ENCODE peak calls at places on chromosomes 13 and 19, in eight cellular contexts. V is cardiac fibroblast, K is AG04449, T is GM20000, Z is progenitor cell of endocrine pancreas, H is A549, J is mesothelial cell of epicardium, A is cardiac muscle cell. W is an unnamed sample.
A peak's percentile ranks its signal among the peaks of the same experiment; 100 is the strongest.

GRCh38 chr19:48348039-48348438 is 15.7 kb downstream of the TMEM143 start:
- DNase-seq in J (no peak), T (no peak), K (no peak), H (no peak), V (peak; percentile 36), A (no peak), Z (no peak), W (no peak)

GRCh38 chr13:34155931-34156607 is 338.1 kb downstream of the RFC3 start:
- DNase-seq in V (peak; percentile 23), K (no peak), Z (no peak), A (no peak), J (no peak), T (no peak), H (no peak), W (no peak)

GRCh38 chr19:17950310-17951150 is 16.4 kb upstream of the KCNN1 start:
- DNase-seq in H (no peak), Z (peak; percentile 45), V (no peak), T (peak; percentile 69), K (no peak), J (peak; percentile 66), A (peak; percentile 51), W (no peak)

GRCh38 chr19:46412034-46412982 is 1.1 kb downstream of the CCDC8 start:
- DNase-seq in A (peak; percentile 54), V (no peak), T (no peak), J (no peak), Z (no peak), H (no peak), K (no peak), W (no peak)

GRCh38 chr13:97125051-97125809 is 96.9 kb upstream of the MBNL2 start:
- DNase-seq in H (no peak), Z (no peak), V (peak; percentile 75), K (no peak), A (peak; percentile 65), T (no peak), J (peak; percentile 42), W (peak; percentile 39)

GRCh38 chr19:3573162-3573857 is 566 bp downstream of the HMG20B start:
- DNase-seq in J (peak; percentile 52), A (peak; percentile 46), K (no peak), H (no peak), Z (no peak), V (no peak), T (no peak), W (no peak)

GRCh38 chr13:76672422-76672821 is 213.8 kb downstream of the KCTD12 start:
- DNase-seq in A (no peak), T (no peak), Z (no peak), K (no peak), H (no peak), J (no peak), V (peak; percentile 68), W (no peak)

GRCh38 chr19:29860492-29860891 is 48.7 kb downstream of the CCNE1 start:
- DNase-seq in A (no peak), Z (no peak), T (no peak), J (no peak), H (no peak), V (no peak), K (no peak), W (no peak)

GRCh38 chr19:23440207-23440606 is 44.9 kb upstream of the ZNF91 start:
- DNase-seq in J (no peak), H (peak; percentile 9), K (no peak), T (no peak), A (no peak), Z (no peak), V (no peak), W (no peak)

GRCh38 chr13:101985321-101985720 is 416.5 kb downstream of the FGF14 start:
- DNase-seq in H (no peak), Z (no peak), J (no peak), A (no peak), V (no peak), K (no peak), T (no peak), W (no peak)

GRCh38 chr13:112744306-112745021 is 54.6 kb downstream of the ATP11A start:
- DNase-seq in V (peak; percentile 51), Z (no peak), H (no peak), A (peak; percentile 52), J (no peak), K (no peak), T (no peak), W (no peak)

GRCh38 chr13:74102691-74103090 is 31.5 kb downstream of the KLF12 start:
- DNase-seq in Z (no peak), A (no peak), K (no peak), H (no peak), V (no peak), T (no peak), J (no peak), W (no peak)

GRCh38 chr19:35790981-35791813 is 15.8 kb downstream of the ARHGAP33 start:
- DNase-seq in H (no peak), A (no peak), Z (no peak), V (no peak), J (no peak), K (no peak), T (no peak), W (no peak)

GRCh38 chr19:50046649-50047503 is 21.1 kb downstream of the ZNF473 start:
- DNase-seq in T (no peak), K (no peak), H (no peak), Z (no peak), A (peak; percentile 2), V (peak; percentile 13), J (no peak), W (no peak)

GRCh38 chr13:96426160-96426559 is 336.3 kb downstream of the HS6ST3 start:
- DNase-seq in H (no peak), J (no peak), A (no peak), Z (no peak), K (no peak), V (no peak), T (no peak), W (no peak)

GRCh38 chr13:57632276-57633140 is 964 bp downstream of the PCDH17 start:
- DNase-seq in V (peak; percentile 1), Z (peak; percentile 30), H (no peak), A (peak; percentile 53), J (peak; percentile 57), T (peak; percentile 24), K (no peak), W (no peak)

GRCh38 chr19:10797541-10798256 is 38.3 kb downstream of the TMED1 start:
- DNase-seq in J (no peak), V (peak; percentile 42), T (peak; percentile 79), H (no peak), A (no peak), K (no peak), Z (no peak), W (no peak)

GRCh38 chr19:45774765-45775164 is 5.7 kb upstream of the SIX5 start:
- DNase-seq in Z (no peak), K (no peak), V (no peak), T (no peak), J (no peak), A (no peak), H (peak; percentile 71), W (peak; percentile 38)

GRCh38 chr13:114041493-114041892 is 67.6 kb upstream of the C13orf46 start:
- DNase-seq in K (no peak), H (no peak), A (no peak), J (no peak), T (no peak), V (no peak), Z (no peak), W (no peak)

GRCh38 chr19:996051-996838 is 4.0 kb upstream of the GRIN3B start:
- DNase-seq in Z (no peak), T (no peak), J (peak; percentile 59), V (peak; percentile 61), H (no peak), A (no peak), K (no peak), W (peak; percentile 33)

DNA sequence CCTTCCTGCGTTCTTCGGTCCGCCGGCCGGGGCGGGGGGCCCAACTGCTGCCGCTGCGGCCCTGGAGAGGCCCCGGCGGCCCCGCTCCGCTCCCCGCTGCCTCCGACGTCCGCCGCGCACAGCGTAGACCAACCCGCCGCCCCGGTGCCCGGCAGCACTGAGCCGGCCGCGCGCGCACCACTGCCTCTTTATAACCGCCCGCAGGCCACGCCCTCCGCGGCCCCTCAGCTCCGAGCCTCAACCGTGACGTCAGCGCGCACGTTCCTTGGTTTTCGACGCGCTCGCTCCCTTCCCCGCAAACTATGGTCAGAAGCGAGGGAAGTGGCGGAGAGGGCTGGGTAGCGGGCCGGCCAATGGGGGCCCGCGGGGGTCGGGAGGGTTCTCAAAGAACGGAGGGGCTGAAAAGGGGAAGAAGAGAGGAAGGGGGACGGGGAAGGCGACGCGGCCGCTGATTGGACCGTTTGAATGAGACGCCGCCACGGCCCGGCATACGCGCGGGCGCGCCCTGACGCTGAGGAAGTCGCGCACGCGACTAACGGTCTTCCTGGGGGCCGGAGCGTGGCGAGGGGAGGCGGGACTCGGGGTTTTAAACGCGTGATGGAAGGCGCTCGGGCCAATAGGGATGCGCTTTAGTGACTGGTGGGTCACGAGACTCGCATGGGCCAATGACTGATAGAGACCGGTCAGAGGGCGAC is at the start of gene UBE2S:
- DNase-seq in J (peak; percentile 98), H (peak; percentile 100), T (peak; percentile 99), A (peak; percentile 100), V (peak; percentile 100), Z (peak; percentile 90), K (peak; percentile 95), W (peak; percentile 98)
- TF ChIP-seq CTCF in J (no peak), H (no peak), T (no peak), A (no peak), V (no peak), Z (no peak), K (no peak), W (no peak)

GRCh38 chr19:2337329-2337707 is 8.8 kb downstream of the SPPL2B start:
- DNase-seq in V (peak; percentile 70), Z (no peak), H (no peak), T (no peak), A (peak; percentile 45), K (no peak), J (peak; percentile 74), W (no peak)
- TF ChIP-seq CTCF in V (peak; percentile 8), Z (peak; percentile 32), H (no peak), T (no peak), A (peak; percentile 22), K (peak; percentile 57), J (peak; percentile 46), W (no peak)

GRCh38 chr13:91805605-91806004 is 407.2 kb downstream of the GPC5 start:
- DNase-seq in J (no peak), V (no peak), T (no peak), H (no peak), A (peak; percentile 44), Z (no peak), K (no peak), W (no peak)
- TF ChIP-seq CTCF in J (no peak), V (no peak), T (no peak), H (no peak), A (peak; percentile 16), Z (peak; percentile 21), K (no peak), W (no peak)

DNA sequence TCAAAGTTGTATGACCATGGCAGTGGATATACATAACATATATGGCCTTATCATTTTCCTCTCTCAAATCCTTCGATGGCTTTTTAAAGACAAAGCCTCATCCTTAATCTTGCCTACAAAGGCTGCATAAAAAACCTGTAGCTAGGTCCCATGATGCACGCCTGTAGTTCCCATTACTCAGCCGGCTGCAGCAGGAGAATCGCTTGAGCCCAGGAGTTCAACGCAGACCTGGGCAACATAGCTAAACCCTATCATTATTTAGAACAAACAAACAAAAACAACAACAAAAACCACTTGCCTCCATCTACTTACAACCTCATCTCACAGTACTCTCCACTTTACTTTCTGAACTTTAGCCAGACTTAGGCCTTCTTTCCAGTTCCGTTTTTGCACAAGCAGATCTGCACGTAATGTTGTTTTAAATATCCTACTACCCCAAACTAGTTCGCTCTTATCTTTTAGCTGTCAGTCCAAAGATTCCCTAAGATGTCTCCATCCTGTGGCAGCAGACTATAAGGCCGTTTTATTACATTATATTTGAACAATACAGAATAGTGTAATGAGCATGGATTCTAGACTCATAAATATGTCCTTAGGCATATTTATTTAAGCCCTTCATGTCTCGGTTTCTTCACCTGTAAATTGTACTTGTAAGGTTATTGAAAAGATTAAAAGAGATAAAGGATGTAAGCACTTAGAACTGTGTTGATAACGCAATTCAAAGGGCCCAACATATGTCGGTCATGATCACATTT is 969 bp upstream of the POMP start:
- DNase-seq in J (no peak), A (no peak), Z (no peak), K (no peak), T (peak; percentile 27), H (no peak), V (peak; percentile 52), W (no peak)
- TF ChIP-seq CTCF in J (no peak), A (no peak), Z (no peak), K (no peak), T (no peak), H (no peak), V (peak; percentile 7), W (no peak)

W was measured in Calu3.